ENCODE peak calls at places on chromosomes 6 and 20, in four cellular contexts. H is K562, Y is HepG2, Q is GM12878. A is an unnamed sample.

GRCh38 chr6:35739645-35740517 is 3.0 kb downstream of the ARMC12 start:
- DNase-seq in H (peak; percentile 61), Y (peak; percentile 94), Q (no peak), A (no peak)

GRCh38 chr6:168412456-168412855 is 28.5 kb upstream of the SMOC2 start:
- DNase-seq in H (no peak), Y (no peak), Q (no peak), A (no peak)

GRCh38 chr20:23296841-23297701 is 53.5 kb upstream of the NXT1 start:
- DNase-seq in H (no peak), Y (no peak), Q (no peak), A (no peak)

GRCh38 chr20:45366631-45367030 is 3.7 kb downstream of the SYS1 start:
- DNase-seq in H (no peak), Y (no peak), Q (no peak), A (no peak)

GRCh38 chr6:138844203-138844602 is 48.3 kb downstream of the ECT2L start:
- DNase-seq in H (no peak), Y (peak; percentile 24), Q (no peak), A (no peak)

GRCh38 chr20:9503530-9504251 is 10.7 kb upstream of the LAMP5 start:
- DNase-seq in H (no peak), Y (no peak), Q (no peak), A (no peak)

GRCh38 chr6:15980801-15981200 is 148.1 kb upstream of the MYLIP start:
- DNase-seq in H (no peak), Y (no peak), Q (no peak), A (no peak)

GRCh38 chr6:13573669-13574110 is 711 bp upstream of the SIRT5 start:
- DNase-seq in H (peak; percentile 26), Y (peak; percentile 29), Q (no peak), A (peak; percentile 18)

GRCh38 chr6:12014027-12014872 is 2.1 kb downstream of the HIVEP1 start:
- DNase-seq in H (no peak), Y (no peak), Q (no peak), A (no peak)

GRCh38 chr20:40687384-40688128 is 1.5 kb downstream of the MAFB start:
- DNase-seq in H (no peak), Y (no peak), Q (no peak), A (no peak)

GRCh38 chr20:25046181-25046641 is 11.7 kb downstream of the ACSS1 start:
- DNase-seq in H (no peak), Y (peak; percentile 76), Q (no peak), A (no peak)
- TF ChIP-seq SP1 in H (no peak), Y (no peak), Q (no peak), A (no peak)

GRCh38 chr6:154615483-154616025 is 105.1 kb upstream of the CNKSR3 start:
- DNase-seq in H (peak; percentile 67), Y (peak; percentile 35), Q (no peak), A (peak; percentile 80)

GRCh38 chr6:154614101-154614500 is 103.6 kb upstream of the CNKSR3 start:
- DNase-seq in H (no peak), Y (no peak), Q (no peak), A (no peak)

GRCh38 chr6:154617175-154617574 is 106.7 kb upstream of the CNKSR3 start:
- DNase-seq in H (no peak), Y (no peak), Q (no peak), A (no peak)

GRCh38 chr6:154613137-154613676 is 102.7 kb upstream of the CNKSR3 start:
- DNase-seq in H (peak; percentile 29), Y (no peak), Q (no peak), A (no peak)

DNA sequence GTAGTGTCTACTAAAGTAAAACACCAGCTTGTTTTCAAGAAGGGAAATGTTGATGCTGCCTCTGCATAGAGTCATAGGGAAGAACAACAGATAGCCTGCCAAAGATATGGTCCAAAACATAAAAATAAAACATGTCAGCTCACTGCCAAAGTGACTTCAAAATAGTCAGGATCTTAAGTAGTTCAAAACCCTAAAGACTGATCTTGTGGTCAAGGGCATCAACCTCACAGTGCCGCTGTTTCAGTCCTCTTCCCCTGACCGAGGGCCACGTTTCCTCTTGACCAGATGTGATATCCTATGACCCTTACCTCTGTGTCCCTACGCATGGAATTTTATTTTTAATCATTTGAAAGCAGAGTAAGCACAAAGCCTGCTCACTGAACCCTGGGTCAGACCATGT is 104.2 kb upstream of the CNKSR3 start:
- DNase-seq in H (no peak), Y (no peak), Q (no peak), A (no peak)
- TF ChIP-seq ZBTB33 in H (no peak), Y (no peak), Q (no peak), A (no peak)

GRCh38 chr20:19936801-19937583 is 80.2 kb upstream of the NAA20 start:
- DNase-seq in H (no peak), Y (no peak), Q (no peak), A (no peak)

GRCh38 chr20:19938421-19938787 is 78.8 kb upstream of the NAA20 start:
- DNase-seq in H (no peak), Y (no peak), Q (no peak), A (no peak)

GRCh38 chr20:19934792-19935491 is 82.2 kb upstream of the NAA20 start:
- DNase-seq in H (no peak), Y (no peak), Q (no peak), A (no peak)

GRCh38 chr20:19937651-19938420 is 79.3 kb upstream of the NAA20 start:
- DNase-seq in H (no peak), Y (no peak), Q (peak; percentile 23), A (no peak)

DNA sequence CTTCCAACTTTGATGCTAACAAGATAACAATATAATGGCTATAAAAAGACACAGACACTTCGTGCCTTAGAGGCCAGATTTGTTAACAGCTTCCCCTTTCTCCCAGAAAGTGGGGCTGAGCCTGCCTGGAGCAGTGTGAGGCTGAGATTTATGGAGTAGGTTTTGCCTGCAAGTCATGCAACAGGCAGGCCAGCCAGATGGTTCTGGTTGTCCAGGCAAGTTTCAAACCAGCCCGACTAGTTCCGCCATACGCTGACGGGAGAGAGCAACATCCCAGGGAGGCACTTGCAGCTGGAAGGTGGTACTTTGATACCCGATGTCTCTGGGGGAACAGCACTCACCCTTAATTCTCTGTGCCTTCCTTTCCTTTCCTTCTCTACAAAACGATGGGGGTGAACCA is 81.3 kb upstream of the NAA20 start:
- DNase-seq in H (no peak), Y (no peak), Q (no peak), A (no peak)
- H3K4me3 ChIP-seq in H (no peak overlapping the region), Y (no peak overlapping the region), Q (no peak overlapping the region), A (no peak overlapping the region)

DNA sequence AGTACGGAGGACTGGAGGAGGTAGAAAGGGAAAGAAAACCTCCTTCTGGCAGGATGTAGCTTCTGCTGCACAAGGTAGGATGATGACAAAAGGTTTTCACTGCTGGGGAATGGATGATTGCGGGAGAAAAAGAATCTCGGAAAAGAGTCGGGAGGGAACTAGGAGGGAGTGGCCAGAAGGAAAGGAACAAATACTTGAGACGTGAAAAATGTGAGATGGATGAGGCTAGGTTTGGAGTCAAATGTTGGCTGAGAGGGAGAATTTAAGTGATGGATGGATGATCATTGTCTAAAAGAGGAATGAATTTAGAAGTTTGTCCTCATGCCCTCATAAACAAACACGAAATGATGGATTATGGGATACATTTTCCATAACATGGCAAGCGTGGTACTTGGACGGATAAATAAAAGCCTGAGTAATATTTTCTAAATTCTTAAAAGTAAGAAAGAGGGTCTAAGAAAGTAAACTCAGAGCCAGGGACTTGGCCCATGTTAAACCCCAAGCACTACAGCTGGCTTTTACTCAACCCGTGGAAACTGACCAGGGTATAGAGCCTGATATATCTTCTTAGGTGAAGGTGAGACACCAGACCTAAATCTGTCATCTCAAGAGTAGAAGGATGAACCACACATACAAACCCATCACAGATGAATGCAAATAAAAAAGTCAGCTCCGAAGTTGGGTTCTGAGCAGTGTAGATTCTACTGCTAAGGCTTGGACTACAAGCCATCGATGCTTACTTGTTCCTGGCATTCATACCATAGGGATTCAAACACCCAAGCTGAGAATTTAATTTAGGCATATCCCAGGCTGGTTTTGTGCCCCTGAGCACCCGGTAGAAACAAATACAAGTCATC is 72.4 kb downstream of the HFE start:
- DNase-seq in H (no peak), Y (no peak), Q (peak; percentile 45), A (no peak)
- TF ChIP-seq SP1 in H (no peak), Y (no peak), Q (no peak), A (no peak)

GRCh38 chr20:44106615-44107014 is 80.4 kb downstream of the JPH2 start:
- DNase-seq in H (no peak), Y (no peak), Q (no peak), A (no peak)

GRCh38 chr20:44109951-44110361 is 77.0 kb downstream of the JPH2 start:
- DNase-seq in H (peak; percentile 46), Y (no peak), Q (no peak), A (no peak)

GRCh38 chr20:44102582-44102981 is 84.4 kb downstream of the JPH2 start:
- DNase-seq in H (no peak), Y (no peak), Q (no peak), A (no peak)

DNA sequence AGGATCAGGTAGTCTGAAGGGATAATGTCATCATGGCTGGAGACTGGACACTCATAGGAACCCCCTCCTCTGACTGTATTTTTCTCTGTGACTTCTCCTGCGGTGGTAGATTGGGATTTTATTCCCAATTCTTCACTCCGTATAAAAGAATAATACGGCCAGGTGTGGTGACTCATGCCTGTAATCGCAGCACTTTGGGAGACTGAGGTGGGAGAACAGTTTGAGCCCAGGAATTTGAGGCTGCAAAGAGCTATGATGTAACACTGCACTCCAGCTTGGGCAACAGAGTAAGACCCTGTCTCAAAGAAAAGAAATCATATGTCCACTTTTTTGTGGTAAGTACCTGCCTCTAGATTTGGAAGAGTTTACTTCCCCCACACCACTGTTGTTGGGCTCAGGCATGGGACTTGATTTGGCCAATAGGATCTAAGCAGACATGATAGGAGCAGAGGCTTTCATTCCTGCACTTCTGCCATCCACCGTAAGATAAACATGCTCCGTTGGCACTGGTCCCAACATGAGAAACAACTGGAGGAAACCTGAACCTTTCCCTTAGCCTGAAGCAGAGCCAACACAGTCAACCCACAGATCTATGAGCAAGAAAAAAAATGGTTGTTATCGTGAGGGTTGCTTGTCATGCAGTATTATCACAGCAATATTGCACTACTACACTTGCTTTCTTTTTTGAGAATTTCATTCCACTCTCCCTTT is 82.0 kb downstream of the JPH2 start:
- DNase-seq in H (no peak), Y (no peak), Q (no peak), A (no peak)
- TF ChIP-seq ZBTB33 in H (no peak), Y (no peak), Q (no peak), A (no peak)

DNA sequence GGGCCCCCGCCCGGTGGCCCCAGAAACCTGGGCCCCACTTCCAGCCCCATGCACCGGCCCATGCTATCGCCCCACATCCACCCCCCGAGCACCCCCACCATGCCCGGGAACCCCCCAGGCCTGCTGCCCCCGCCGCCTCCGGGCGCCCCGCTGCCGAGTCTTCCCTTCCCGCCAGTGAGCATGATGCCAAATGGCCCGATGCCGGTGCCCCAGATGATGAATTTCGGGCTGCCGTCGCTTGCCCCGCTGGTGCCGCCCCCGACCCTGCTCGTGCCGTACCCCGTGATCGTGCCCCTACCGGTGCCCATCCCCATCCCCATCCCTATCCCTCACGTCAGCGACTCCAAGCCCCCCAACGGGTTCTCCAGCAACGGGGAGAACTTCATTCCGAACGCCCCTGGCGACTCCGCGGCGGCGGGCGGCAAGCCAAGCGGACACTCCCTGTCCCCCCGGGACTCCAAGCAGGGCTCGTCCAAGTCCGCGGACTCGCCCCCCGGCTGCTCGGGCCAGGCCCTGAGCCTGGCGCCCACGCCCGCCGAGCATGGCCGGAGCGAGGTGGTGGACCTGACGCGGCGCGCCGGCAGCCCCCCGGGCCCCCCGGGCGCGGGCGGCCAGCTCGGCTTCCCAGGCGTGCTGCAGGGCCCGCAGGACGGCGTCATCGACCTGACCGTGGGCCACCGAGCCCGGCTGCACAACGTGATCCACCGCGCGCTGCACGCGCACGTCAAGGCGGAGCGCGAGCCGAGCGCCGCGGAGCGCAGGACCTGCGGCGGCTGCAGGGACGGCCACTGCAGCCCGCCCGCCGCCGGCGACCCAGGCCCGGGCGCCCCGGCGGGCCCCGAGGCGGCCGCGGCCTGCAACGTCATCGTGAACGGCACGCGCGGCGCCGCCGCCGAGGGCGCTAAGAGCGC is 144.5 kb downstream of the SOBP start:
- DNase-seq in H (no peak), Y (no peak), Q (no peak), A (no peak)
- H3K4me3 ChIP-seq in H (no peak overlapping the region), Y (no peak overlapping the region), Q (no peak overlapping the region), A (no peak overlapping the region)

GRCh38 chr20:49854190-49854875 is 41.7 kb downstream of the SLC9A8 start:
- DNase-seq in H (no peak), Y (no peak), Q (no peak), A (no peak)
- TF ChIP-seq SP1 in H (no peak), Y (no peak), Q (no peak), A (no peak)